ENCODE peak calls at places on chromosome 22, in six cellular contexts. O, V, S, N, Y and K are unnamed samples.

GRCh38 chr22:28894320-28894719 is 10.9 kb downstream of the ZNRF3 start:
- DNase-seq in S (no peak), V (no peak), O (no peak), Y (no peak), N (no peak), K (no peak)

GRCh38 chr22:31277741-31278642 is 14.3 kb downstream of the PIK3IP1 start:
- DNase-seq in V (no peak), N (no peak), Y (no peak), S (no peak), O (no peak), K (no peak)

GRCh38 chr22:41479671-41480396 is 10.9 kb downstream of the ACO2 start:
- DNase-seq in O (no peak), Y (no peak), V (no peak), S (no peak), N (no peak), K (no peak)

GRCh38 chr22:20646377-20646776 is 127.5 kb upstream of the SERPIND1 start:
- DNase-seq in O (no peak), N (no peak), S (no peak), V (no peak), Y (no peak), K (no peak)

GRCh38 chr22:39300198-39300830 is 19.1 kb downstream of the RPL3 start:
- DNase-seq in O (no peak), S (no peak), N (no peak), V (no peak), Y (no peak), K (no peak)

GRCh38 chr22:48806227-48806781 is 1021.4 kb downstream of the BRD1 start:
- DNase-seq in S (no peak), O (no peak), N (no peak), V (no peak), Y (no peak), K (no peak)

GRCh38 chr22:20751185-20751851 is 22.6 kb upstream of the SERPIND1 start:
- DNase-seq in O (no peak), N (no peak), V (no peak), S (no peak), Y (no peak), K (no peak)

GRCh38 chr22:42283288-42284229 is 13.1 kb upstream of the TCF20 start:
- DNase-seq in N (no peak), S (no peak), V (no peak), O (peak; percentile 48), Y (no peak), K (no peak)

GRCh38 chr22:24337894-24338645 is 67.4 kb downstream of the SPECC1L start:
- DNase-seq in V (no peak), S (no peak), Y (no peak), N (no peak), O (no peak), K (no peak)

GRCh38 chr22:33841281-33842005 is 78.8 kb downstream of the LARGE1 start:
- DNase-seq in Y (no peak), V (no peak), N (no peak), S (peak; percentile 20), O (no peak), K (no peak)

GRCh38 chr22:40975346-40975745 is 24.2 kb downstream of the RBX1 start:
- DNase-seq in S (no peak), O (no peak), N (no peak), V (no peak), Y (no peak), K (no peak)

GRCh38 chr22:48145738-48146137 is 1383.3 kb downstream of the TBC1D22A start:
- DNase-seq in S (no peak), Y (peak; percentile 8), O (no peak), N (no peak), V (no peak), K (no peak)

GRCh38 chr22:20624161-20624616 is 116.8 kb downstream of the MED15 start:
- DNase-seq in Y (peak; percentile 85), V (no peak), N (no peak), S (no peak), O (no peak), K (no peak)

GRCh38 chr22:29744902-29745301 is 21.9 kb downstream of the ZMAT5 start:
- DNase-seq in Y (no peak), N (no peak), V (no peak), S (no peak), O (no peak), K (no peak)

GRCh38 chr22:32810241-32811133 is 9.0 kb downstream of the TIMP3 start:
- DNase-seq in Y (no peak), S (no peak), V (no peak), N (no peak), O (no peak), K (no peak)

GRCh38 chr22:23639661-23640060 is 7.5 kb upstream of the DRICH1 start:
- DNase-seq in S (no peak), N (no peak), O (no peak), V (no peak), Y (no peak), K (no peak)

GRCh38 chr22:19715286-19715939 is 1.1 kb downstream of the SEPTIN5 start:
- DNase-seq in N (no peak), S (no peak), V (no peak), O (no peak), Y (no peak), K (no peak)

GRCh38 chr22:50473088-50473487 is 1.7 kb downstream of the SBF1 start:
- DNase-seq in S (peak; percentile 35), N (peak; percentile 34), Y (no peak), V (peak; percentile 43), O (no peak), K (peak; percentile 15)

GRCh38 chr22:49712195-49712791 is 115.4 kb downstream of the BRD1 start:
- DNase-seq in Y (no peak), O (no peak), N (peak; percentile 60), V (no peak), S (no peak), K (no peak)

GRCh38 chr22:39209756-39210155 is 35.0 kb downstream of the PDGFB start:
- DNase-seq in V (no peak), N (no peak), Y (no peak), O (no peak), S (no peak), K (no peak)

GRCh38 chr22:37633693-37634504 is 5.6 kb upstream of the SH3BP1 start:
- DNase-seq in O (peak; percentile 91), Y (peak; percentile 60), N (peak; percentile 78), V (no peak), S (peak; percentile 85), K (no peak)

GRCh38 chr22:29693671-29694070 is 26.1 kb upstream of the CABP7 start:
- DNase-seq in S (no peak), O (no peak), V (no peak), Y (no peak), N (no peak), K (no peak)

GRCh38 chr22:31526275-31526674 is 29.9 kb downstream of the SFI1 start:
- DNase-seq in S (no peak), Y (no peak), N (no peak), V (no peak), O (no peak), K (no peak)

GRCh38 chr22:39242809-39243442 is 1.9 kb downstream of the PDGFB start:
- DNase-seq in V (no peak), Y (no peak), O (no peak), N (no peak), S (peak; percentile 60), K (no peak)

GRCh38 chr22:39437836-39438704 is 18.7 kb upstream of the MGAT3 start:
- DNase-seq in V (no peak), N (no peak), S (no peak), Y (no peak), O (no peak), K (no peak)

GRCh38 chr22:25482868-25483639 is 81.4 kb upstream of the GRK3 start:
- DNase-seq in V (no peak), S (no peak), O (no peak), Y (no peak), N (no peak), K (no peak)

GRCh38 chr22:31230871-31231621 is 18.9 kb downstream of the LIMK2 start:
- DNase-seq in Y (no peak), V (no peak), N (peak; percentile 43), S (peak; percentile 83), O (peak; percentile 37), K (peak; percentile 30)

GRCh38 chr22:24809331-24809730 is 3.3 kb downstream of the SGSM1 start:
- DNase-seq in N (no peak), S (no peak), V (no peak), Y (no peak), O (peak; percentile 44), K (no peak)

GRCh38 chr22:24011735-24012068 is 598 bp downstream of the CABIN1 start:
- DNase-seq in O (peak; percentile 37), S (no peak), V (no peak), N (no peak), Y (no peak), K (no peak)

GRCh38 chr22:39396797-39397195 is 2.8 kb upstream of the TAB1 start:
- DNase-seq in Y (no peak), S (no peak), V (no peak), N (no peak), O (no peak), K (no peak)

GRCh38 chr22:45319319-45319675 is 9.6 kb downstream of the FAM118A start:
- DNase-seq in Y (no peak), N (no peak), O (peak; percentile 60), S (no peak), V (no peak), K (no peak)
- TF ChIP-seq SIN3A in Y (no peak), N (no peak), O (no peak), S (no peak), V (no peak), K (no peak)

GRCh38 chr22:46775364-46775758 is 12.9 kb downstream of the TBC1D22A start:
- DNase-seq in S (no peak), N (no peak), O (no peak), Y (no peak), V (no peak), K (no peak)

GRCh38 chr22:46775789-46776485 is 13.5 kb downstream of the TBC1D22A start:
- DNase-seq in Y (no peak), V (no peak), O (no peak), N (no peak), S (peak; percentile 43), K (no peak)

GRCh38 chr22:46777609-46777970 is 15.1 kb downstream of the TBC1D22A start:
- DNase-seq in N (no peak), V (no peak), Y (no peak), O (no peak), S (no peak), K (no peak)

GRCh38 chr22:46776876-46777608 is 14.6 kb downstream of the TBC1D22A start:
- DNase-seq in O (no peak), Y (no peak), N (no peak), V (no peak), S (no peak), K (no peak)

DNA sequence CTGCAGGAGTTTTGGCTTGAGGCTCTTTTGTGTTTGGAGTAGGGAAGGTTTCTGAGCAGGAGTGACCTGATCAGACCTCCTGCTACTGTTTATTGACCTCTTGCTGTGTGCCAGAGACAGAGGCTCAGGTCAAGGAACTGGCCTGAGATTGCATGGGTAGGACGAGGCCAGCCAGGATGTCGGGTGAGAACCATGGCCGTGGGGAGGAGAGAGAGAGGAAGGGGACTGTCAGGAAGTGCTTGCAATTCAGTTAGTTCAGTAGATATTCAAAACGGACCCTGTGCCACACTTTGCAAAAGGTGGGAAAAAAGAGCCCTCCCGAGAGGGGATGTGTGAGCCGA is 14.0 kb downstream of the TBC1D22A start:
- DNase-seq in S (no peak), Y (no peak), O (no peak), V (no peak), N (no peak), K (no peak)
- H3K4me1 ChIP-seq in S (peaks cover 46% of the 10 kb centered on the region), Y (peaks cover 51% of the 10 kb centered on the region), O (peaks cover 2% of the 10 kb centered on the region), V (peaks cover 39% of the 10 kb centered on the region), N (peaks cover 43% of the 10 kb centered on the region), K (peaks cover 56% of the 10 kb centered on the region)

GRCh38 chr22:43883012-43883661 is 8.7 kb downstream of the PNPLA5 start:
- DNase-seq in S (peak; percentile 77), O (peak; percentile 74), N (peak; percentile 76), V (peak; percentile 81), Y (no peak), K (peak; percentile 41)
- TF ChIP-seq REST in S (no peak), O (no peak), N (no peak), V (no peak), Y (no peak), K (no peak)

GRCh38 chr22:36356708-36357694 is 30.8 kb downstream of the MYH9 start:
- DNase-seq in V (no peak), O (no peak), N (no peak), S (no peak), Y (no peak), K (no peak)
- TF ChIP-seq SIN3A in V (no peak), O (no peak), N (no peak), S (no peak), Y (no peak), K (no peak)